ENCODE peak calls at places on chromosomes 11 and 22, in five cellular contexts. U is DND-41, F is A673, C is pancreas, G is neural progenitor cell. N is an unnamed sample.

GRCh38 chr11:110430267-110431211 is 791 bp downstream of the FDX1 start:
- DNase-seq in U (peak; percentile 54), F (peak; percentile 36), C (peak; percentile 45), G (peak; percentile 12), N (no peak)

GRCh38 chr11:120303004-120303637 is 22.0 kb upstream of the TLCD5 start:
- DNase-seq in U (peak; percentile 60), F (peak; percentile 82), C (peak; percentile 81), G (peak; percentile 87), N (peak; percentile 14)

GRCh38 chr11:72308226-72309073 is 64.5 kb upstream of the PHOX2A start:
- DNase-seq in U (no peak), F (peak; percentile 99), C (peak; percentile 20), G (no peak), N (no peak)

GRCh38 chr11:33452806-33453205 is 195.6 kb downstream of the HIPK3 start:
- DNase-seq in U (no peak), F (no peak), C (no peak), G (no peak), N (no peak)

GRCh38 chr11:17116121-17116520 is 38.7 kb upstream of the RPS13 start:
- DNase-seq in U (no peak), F (no peak), C (no peak), G (no peak), N (no peak)

GRCh38 chr11:125494033-125494364 is 2.1 kb downstream of the FEZ1 start:
- DNase-seq in U (no peak), F (no peak), C (no peak), G (peak; percentile 15), N (no peak)

GRCh38 chr22:24066872-24067271 is 55.8 kb downstream of the CABIN1 start:
- DNase-seq in U (no peak), F (no peak), C (no peak), G (no peak), N (no peak)

GRCh38 chr11:65558002-65558784 is at the start of gene LTBP3:
- DNase-seq in U (peak; percentile 45), F (peak; percentile 87), C (peak; percentile 82), G (peak; percentile 69), N (no peak)

GRCh38 chr11:69240332-69241074 is 53.5 kb upstream of the MYEOV start:
- DNase-seq in U (no peak), F (no peak), C (no peak), G (peak; percentile 42), N (no peak)

GRCh38 chr11:43558056-43558455 is 122.5 kb upstream of the HSD17B12 start:
- DNase-seq in U (no peak), F (no peak), C (no peak), G (peak; percentile 57), N (no peak)

GRCh38 chr11:72935705-72936104 is 121.5 kb downstream of the ATG16L2 start:
- DNase-seq in U (no peak), F (no peak), C (no peak), G (no peak), N (no peak)

GRCh38 chr22:26852176-26852575 is 194.8 kb downstream of the MIAT start:
- DNase-seq in U (peak; percentile 45), F (no peak), C (no peak), G (peak; percentile 72), N (no peak)

GRCh38 chr22:37199839-37200161 is 11.8 kb upstream of the C1QTNF6 start:
- DNase-seq in U (no peak), F (no peak), C (no peak), G (no peak), N (no peak)

GRCh38 chr22:37782340-37783168 is 25.2 kb upstream of the GCAT start:
- DNase-seq in U (no peak), F (no peak), C (no peak), G (no peak), N (no peak)

DNA sequence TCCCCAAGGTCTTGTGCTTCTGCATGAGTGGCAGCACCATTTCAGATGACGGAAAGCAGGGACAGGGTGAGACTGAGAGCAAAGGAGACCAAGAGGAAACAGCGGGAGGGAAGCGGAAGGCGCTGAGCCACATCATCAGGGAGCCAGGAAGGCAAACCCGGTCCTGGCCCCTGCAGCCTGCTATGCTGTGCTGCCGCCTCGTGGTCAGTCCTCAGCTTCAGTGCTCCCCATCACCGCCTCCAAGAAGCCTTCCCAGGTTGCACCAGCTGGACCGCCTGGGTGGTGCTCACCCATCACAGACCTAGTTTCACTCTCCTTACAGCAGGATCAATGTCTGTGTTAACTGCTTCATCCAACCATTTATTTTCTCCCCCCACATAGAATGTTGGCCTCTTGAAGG is 73.0 kb upstream of the PHF21B start:
- DNase-seq in U (no peak), F (no peak), C (no peak), G (peak; percentile 52), N (no peak)
- H3K4me1 ChIP-seq in U (no peaks in the 10 kb centered on the region), F (no peaks in the 10 kb centered on the region), C (no peaks in the 10 kb centered on the region), G (peaks cover 7% of the 10 kb centered on the region), N (no peaks in the 10 kb centered on the region)

DNA sequence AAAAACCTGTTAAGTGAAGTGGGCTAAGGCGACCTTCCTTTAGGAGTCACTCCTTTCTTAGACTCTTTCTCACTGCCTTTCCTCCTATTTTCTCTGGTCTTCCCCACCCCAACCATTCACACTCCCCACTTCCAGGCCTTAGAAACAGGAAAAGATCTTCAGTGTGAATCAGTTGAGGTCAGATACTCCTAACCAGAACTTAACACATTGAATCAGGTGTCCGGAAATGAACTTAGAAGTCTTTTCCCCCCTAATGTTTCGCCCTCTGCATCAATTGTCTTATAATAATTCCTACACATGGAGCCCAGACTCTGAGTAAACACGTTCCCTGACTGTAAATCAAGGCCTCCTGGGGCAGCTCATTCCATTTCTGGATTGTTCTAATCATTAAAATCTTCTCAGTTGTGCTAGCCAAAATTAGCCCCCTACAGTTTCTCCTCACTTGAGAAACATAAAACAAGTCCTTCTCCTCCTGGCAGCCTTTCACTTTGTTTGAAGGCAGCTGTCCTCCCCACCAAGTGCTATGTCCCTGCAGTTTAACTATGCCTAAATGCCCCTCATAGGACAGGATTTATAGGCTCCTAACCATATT is 32.7 kb upstream of the USP47 start:
- DNase-seq in U (no peak), F (peak; percentile 36), C (no peak), G (no peak), N (no peak)
- H3K27ac ChIP-seq in U (no peak overlapping the region), F (no peak overlapping the region), C (no peak overlapping the region), G (no peak overlapping the region), N (no peak overlapping the region)

DNA sequence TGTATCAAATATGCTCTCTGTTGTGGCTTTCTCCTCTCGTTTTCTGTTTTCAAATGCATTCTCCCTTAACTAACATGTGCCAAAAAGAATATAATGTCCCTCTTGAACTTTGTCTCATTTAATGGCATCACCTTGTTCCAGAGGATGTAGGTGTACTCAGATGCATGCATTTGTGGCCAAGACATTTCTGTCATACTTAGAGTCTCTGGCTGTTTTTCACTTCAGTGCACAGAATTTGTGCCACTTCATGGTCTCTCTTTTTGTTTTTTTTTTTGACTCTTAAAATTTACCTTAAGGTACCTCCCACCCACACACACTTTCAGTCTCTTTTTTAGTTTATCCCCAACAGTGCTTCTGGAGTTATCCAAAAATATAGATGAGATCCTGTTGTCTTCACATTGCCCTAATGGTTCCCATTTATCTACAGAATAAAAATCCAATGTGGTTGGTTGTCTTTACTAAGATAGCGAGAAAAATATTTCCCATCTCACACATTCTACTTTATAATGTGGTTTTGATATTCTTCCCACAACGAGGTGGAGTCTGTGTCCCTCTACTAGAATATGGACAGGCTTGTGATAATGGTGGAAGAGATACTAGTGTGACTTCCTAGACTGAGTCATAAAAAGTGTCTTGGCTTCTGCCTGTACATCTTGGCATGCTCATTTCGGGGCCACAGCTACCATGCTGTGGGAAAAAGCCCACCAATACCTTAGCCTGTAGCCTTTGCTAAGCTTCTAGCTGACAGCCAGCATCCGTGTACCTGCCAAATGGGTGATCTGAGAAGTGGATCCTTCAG is 125.8 kb downstream of the DDX10 start:
- DNase-seq in U (no peak), F (no peak), C (no peak), G (no peak), N (no peak)
- H3K9me3 ChIP-seq in U (no peaks in the 10 kb centered on the region), F (no peaks in the 10 kb centered on the region), C (no peaks in the 10 kb centered on the region), G (no peaks in the 10 kb centered on the region), N (no peaks in the 10 kb centered on the region)

GRCh38 chr11:47268448-47269001 is 1.4 kb upstream of the MADD start:
- DNase-seq in U (no peak), F (no peak), C (no peak), G (no peak), N (no peak)

GRCh38 chr11:47269829-47270305 is at the start of gene MADD:
- DNase-seq in U (peak; percentile 92), F (peak; percentile 99), C (peak; percentile 84), G (peak; percentile 84), N (peak; percentile 89)

GRCh38 chr11:47270331-47271271 is 668 bp downstream of the MADD start:
- DNase-seq in U (peak; percentile 33), F (peak; percentile 83), C (peak; percentile 36), G (no peak), N (peak; percentile 51)

GRCh38 chr11:47267858-47268257 is 2.1 kb upstream of the MADD start:
- DNase-seq in U (no peak), F (no peak), C (no peak), G (no peak), N (no peak)

GRCh38 chr11:47269002-47269828 is 718 bp upstream of the MADD start:
- DNase-seq in U (peak; percentile 89), F (peak; percentile 99), C (peak; percentile 89), G (peak; percentile 96), N (peak; percentile 87)
- H3K4me1 ChIP-seq in U (peaks cover 48% of the 10 kb centered on the region), F (peaks cover 42% of the 10 kb centered on the region), C (peaks cover 13% of the 10 kb centered on the region), G (peaks cover 18% of the 10 kb centered on the region), N (peaks cover 43% of the 10 kb centered on the region)

GRCh38 chr11:119207607-119208006 is 1.5 kb downstream of the CBL start:
- DNase-seq in U (no peak), F (no peak), C (no peak), G (no peak), N (no peak)
- H3K27ac ChIP-seq in U (peak overlapping the region; percentile 73), F (no peak overlapping the region), C (no peak overlapping the region), G (no peak overlapping the region), N (peak overlapping the region; percentile 91)

DNA sequence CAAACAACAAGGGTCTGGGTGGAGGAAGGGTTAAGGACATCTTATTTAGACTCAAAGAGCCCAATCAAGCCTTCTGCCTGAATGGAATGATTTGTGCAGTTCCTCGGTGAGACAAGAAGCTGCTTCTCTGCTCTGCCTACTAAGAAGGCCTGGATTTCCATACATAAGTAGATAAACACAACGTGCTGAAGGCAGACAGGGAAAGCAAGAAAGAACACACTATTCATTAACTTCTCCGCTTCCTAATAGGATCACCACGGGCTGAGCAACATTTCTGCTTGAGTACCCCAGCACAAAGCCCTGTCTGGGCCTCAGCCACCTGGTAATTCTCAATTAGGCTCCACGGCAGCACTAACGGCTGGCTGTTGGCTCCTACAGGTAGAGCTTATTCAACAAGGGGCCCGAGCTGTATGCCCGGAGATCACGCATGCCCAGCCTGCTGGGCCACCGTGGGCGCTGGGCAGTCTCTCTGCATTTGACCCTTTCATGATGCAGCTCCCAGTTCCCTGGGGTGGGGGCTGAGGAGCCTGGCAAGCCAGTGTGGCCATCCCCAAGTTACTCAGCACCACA is 1156.6 kb downstream of the TBC1D22A start:
- DNase-seq in U (peak; percentile 45), F (no peak), C (no peak), G (peak; percentile 87), N (no peak)
- H3K9me3 ChIP-seq in U (peaks cover 5% of the 10 kb centered on the region), F (peaks cover under 1% of the 10 kb centered on the region), C (no peaks in the 10 kb centered on the region), G (no peaks in the 10 kb centered on the region), N (no peaks in the 10 kb centered on the region)

N was measured in naive thymus-derived CD4-positive, alpha-beta T cell.